ENCODE peak calls at places on chromosomes 4 and X, in four cellular contexts. M is A549, F is K562, V is HCT116. K is an unnamed sample.

GRCh38 chr4:173121044-173121685 is 47.4 kb upstream of the GALNT7 start:
- DNase-seq in M (peak), F (no peak), V (no peak), K (peak)

GRCh38 chr4:130478406-130478805 is 1382.5 kb downstream of the C4orf33 start:
- DNase-seq in M (peak), F (no peak), V (no peak), K (no peak)

GRCh38 chrX:104118765-104119164 is 6.4 kb downstream of the ZCCHC18 start:
- DNase-seq in M (no peak), F (no peak), V (no peak), K (no peak)

GRCh38 chrX:135435139-135435922 is 13.6 kb downstream of the SMIM10L2A start:
- DNase-seq in M (no peak), F (no peak), V (no peak), K (no peak)

GRCh38 chr4:87270144-87270543 is 49.7 kb upstream of the KLHL8 start:
- DNase-seq in M (peak), F (peak), V (peak), K (peak)

GRCh38 chrX:150697641-150698040 is 4.4 kb downstream of the MTMR1 start:
- DNase-seq in M (no peak), F (no peak), V (no peak), K (no peak)

GRCh38 chr4:43146198-43146597 is 253.7 kb downstream of the GRXCR1 start:
- DNase-seq in M (no peak), F (no peak), V (no peak), K (no peak)

GRCh38 chrX:42770566-42770965 is 7.4 kb downstream of the PPP1R2C start:
- DNase-seq in M (no peak), F (no peak), V (no peak), K (no peak)

GRCh38 chrX:112786076-112786475 is 54.6 kb downstream of the AMOT start:
- DNase-seq in M (no peak), F (no peak), V (no peak), K (no peak)

GRCh38 chr4:120066182-120066524 is 495 bp downstream of the MAD2L1 start:
- DNase-seq in M (no peak), F (no peak), V (no peak), K (peak)

GRCh38 chr4:60133414-60133813 is 1066.7 kb upstream of the ADGRL3 start:
- DNase-seq in M (no peak), F (no peak), V (no peak), K (no peak)

GRCh38 chr4:168717852-168718251 is 221.0 kb downstream of the PALLD start:
- DNase-seq in M (no peak), F (no peak), V (no peak), K (no peak)

GRCh38 chr4:120517966-120518365 is 404.6 kb downstream of the PRDM5 start:
- DNase-seq in M (peak), F (peak), V (peak), K (no peak)

GRCh38 chrX:19791562-19791961 is 95.8 kb downstream of the SH3KBP1 start:
- DNase-seq in M (no peak), F (no peak), V (no peak), K (peak)

GRCh38 chr4:107258359-107258758 is 222.2 kb upstream of the DKK2 start:
- DNase-seq in M (no peak), F (no peak), V (no peak), K (no peak)

GRCh38 chr4:167890226-167890625 is 202.1 kb upstream of the ANXA10 start:
- DNase-seq in M (no peak), F (no peak), V (no peak), K (no peak)

GRCh38 chrX:11287505-11287904 is 5.7 kb upstream of the AMELX start:
- DNase-seq in M (no peak), F (no peak), V (no peak), K (no peak)

GRCh38 chrX:71215335-71215912 is 7.6 kb upstream of the GJB1 start:
- DNase-seq in M (no peak), F (no peak), V (no peak), K (no peak)

GRCh38 chr4:54902261-54902660 is 223.1 kb downstream of the KDR start:
- DNase-seq in M (no peak), F (no peak), V (no peak), K (no peak)

GRCh38 chr4:132417220-132417619 is 731.9 kb upstream of the PCDH10 start:
- DNase-seq in M (no peak), F (no peak), V (peak), K (no peak)

GRCh38 chr4:38768968-38769394 is 13.8 kb downstream of the TLR10 start:
- DNase-seq in M (no peak), F (no peak), V (no peak), K (no peak)

GRCh38 chr4:25107827-25108516 is 52.3 kb downstream of the SEPSECS start:
- DNase-seq in M (no peak), F (no peak), V (no peak), K (no peak)

GRCh38 chr4:152983774-152984411 is 47.8 kb downstream of the FHDC1 start:
- DNase-seq in M (peak), F (no peak), V (no peak), K (no peak)

GRCh38 chr4:145635117-145635516 is 15.9 kb downstream of the MMAA start:
- DNase-seq in M (no peak), F (no peak), V (no peak), K (no peak)

GRCh38 chr4:19735012-19735411 is 516.7 kb upstream of the SLIT2 start:
- DNase-seq in M (no peak), F (no peak), V (no peak), K (no peak)

GRCh38 chrX:22060451-22060940 is 28.4 kb downstream of the PHEX start:
- DNase-seq in M (peak), F (no peak), V (no peak), K (no peak)
- TF ChIP-seq REST in M (no peak), F (no peak), V (no peak), K (no peak)

GRCh38 chrX:7580127-7580526 is 262.8 kb upstream of the VCX start:
- DNase-seq in M (no peak), F (no peak), V (no peak), K (no peak)
- TF ChIP-seq REST in M (no peak), F (no peak), V (no peak), K (peak)

GRCh38 chr4:41360911-41361830 is 104.4 kb downstream of the UCHL1 start:
- DNase-seq in M (peak), F (no peak), V (no peak), K (no peak)

GRCh38 chr4:41359836-41360213 is 103.1 kb downstream of the UCHL1 start:
- DNase-seq in M (peak), F (no peak), V (no peak), K (no peak)

GRCh38 chr4:41359069-41359769 is 102.5 kb downstream of the UCHL1 start:
- DNase-seq in M (peak), F (no peak), V (no peak), K (no peak)

GRCh38 chr4:41360214-41360910 is 103.6 kb downstream of the UCHL1 start:
- DNase-seq in M (peak), F (peak), V (no peak), K (no peak)

DNA sequence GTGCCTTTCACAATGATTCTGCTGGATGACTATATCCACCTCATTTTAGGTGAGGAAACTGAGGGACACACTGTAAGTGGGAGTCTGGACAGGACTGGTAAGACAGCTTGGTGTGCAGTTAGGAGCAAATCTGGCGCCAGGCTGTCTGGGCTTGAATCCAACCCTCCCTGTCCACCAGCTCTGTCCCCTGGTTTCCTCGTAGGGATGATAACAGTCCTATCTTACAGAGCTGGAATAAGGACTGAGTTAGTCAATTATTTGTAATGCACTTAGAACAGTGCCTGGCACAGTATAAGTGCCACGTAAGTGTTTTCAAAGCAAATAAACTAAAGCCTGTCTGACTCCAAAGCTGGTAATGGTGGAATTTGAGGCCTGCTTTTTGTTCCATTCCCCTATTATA is 101.9 kb downstream of the UCHL1 start:
- DNase-seq in M (peak), F (no peak), V (no peak), K (no peak)
- TF ChIP-seq REST in M (no peak), F (no peak), V (no peak), K (no peak)

GRCh38 chrX:119605398-119605738 is 856 bp downstream of the NKRF start:
- DNase-seq in M (peak), F (no peak), V (no peak), K (no peak)
- TF ChIP-seq REST in M (no peak), F (no peak), V (no peak), K (no peak)

DNA sequence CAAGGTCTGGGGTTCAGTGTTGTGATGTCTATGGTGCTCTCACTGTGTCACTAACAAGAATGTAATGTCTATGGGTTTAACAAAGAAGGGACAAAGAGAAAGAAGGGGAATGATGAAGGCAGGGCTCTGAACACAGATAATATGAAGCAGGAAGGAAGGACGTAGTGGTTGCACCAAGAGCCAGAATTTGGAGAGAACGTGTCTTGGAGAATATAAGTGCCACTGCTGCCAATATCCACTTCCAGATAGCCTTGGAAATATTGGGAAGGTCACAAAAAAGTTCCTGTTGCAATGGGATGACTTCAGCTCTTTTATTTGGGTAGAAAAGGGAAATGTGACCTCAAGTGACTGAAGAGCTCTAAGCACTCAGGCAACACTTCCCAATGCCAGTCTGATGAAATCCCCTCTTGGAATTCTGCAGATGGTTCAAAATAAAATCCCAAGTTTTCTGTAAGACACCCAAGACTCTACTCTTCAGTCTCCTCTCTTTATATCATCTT is 131.8 kb downstream of the PRKX start:
- DNase-seq in M (no peak), F (no peak), V (no peak), K (no peak)
- TF ChIP-seq REST in M (no peak), F (no peak), V (no peak), K (no peak)

K was measured in HL-60.